ENCODE peak calls at places on chromosome 6, in six cellular contexts. P, U, J, Q, W and Z are unnamed samples.

GRCh38 chr6:45590751-45591184 is 213.0 kb upstream of the SUPT3H start:
- DNase-seq in P (no peak), U (no peak), J (no peak), Q (no peak), W (no peak), Z (peak)

GRCh38 chr6:95364016-95364604 is 213.2 kb upstream of the MANEA start:
- DNase-seq in P (peak), U (peak), J (no peak), Q (no peak), W (no peak), Z (peak)

GRCh38 chr6:56962451-56962850 is 7.5 kb downstream of the BEND6 start:
- DNase-seq in P (no peak), U (no peak), J (no peak), Q (no peak), W (no peak), Z (peak)

GRCh38 chr6:144898052-144898689 is 613.0 kb downstream of the UTRN start:
- DNase-seq in P (no peak), U (no peak), J (no peak), Q (no peak), W (no peak), Z (no peak)

GRCh38 chr6:149127212-149127611 is 190.3 kb upstream of the TAB2 start:
- DNase-seq in P (no peak), U (no peak), J (no peak), Q (no peak), W (no peak), Z (no peak)

GRCh38 chr6:117986401-117986800 is 79.3 kb downstream of the SLC35F1 start:
- DNase-seq in P (no peak), U (no peak), J (no peak), Q (no peak), W (no peak), Z (no peak)

GRCh38 chr6:56364482-56365313 is 117.3 kb upstream of the COL21A1 start:
- DNase-seq in P (no peak), U (no peak), J (no peak), Q (no peak), W (no peak), Z (no peak)

GRCh38 chr6:2381872-2382661 is 136.7 kb upstream of the GMDS start:
- DNase-seq in P (no peak), U (no peak), J (no peak), Q (no peak), W (no peak), Z (no peak)

GRCh38 chr6:155495011-155495768 is 39.6 kb upstream of the NOX3 start:
- DNase-seq in P (no peak), U (peak), J (no peak), Q (no peak), W (no peak), Z (peak)

GRCh38 chr6:150115769-150116168 is 27.1 kb upstream of the PPP1R14C start:
- DNase-seq in P (no peak), U (no peak), J (no peak), Q (no peak), W (no peak), Z (no peak)

GRCh38 chr6:151389640-151390275 is 1.6 kb downstream of the ZBTB2 start:
- DNase-seq in P (peak), U (peak), J (no peak), Q (no peak), W (no peak), Z (peak)

GRCh38 chr6:57257911-57258541 is 35.9 kb upstream of the RAB23 start:
- DNase-seq in P (no peak), U (no peak), J (no peak), Q (no peak), W (no peak), Z (no peak)

GRCh38 chr6:153032255-153032882 is 29.9 kb upstream of the MTRF1L start:
- DNase-seq in P (peak), U (peak), J (no peak), Q (peak), W (no peak), Z (peak)

GRCh38 chr6:14441371-14441781 is 323.8 kb downstream of the CD83 start:
- DNase-seq in P (no peak), U (peak), J (no peak), Q (no peak), W (no peak), Z (peak)

GRCh38 chr6:26184492-26184891 is 97.3 kb downstream of the HFE start:
- DNase-seq in P (no peak), U (no peak), J (no peak), Q (no peak), W (no peak), Z (no peak)

GRCh38 chr6:159213401-159213800 is 44.2 kb downstream of the FNDC1 start:
- DNase-seq in P (no peak), U (no peak), J (no peak), Q (no peak), W (no peak), Z (no peak)

GRCh38 chr6:5084192-5084786 is 852 bp upstream of the PPP1R3G start:
- DNase-seq in P (peak), U (no peak), J (no peak), Q (no peak), W (no peak), Z (no peak)